ENCODE peak calls at places on chromosomes 12 and 14, in five cellular contexts. U, Q, L, S and F are unnamed samples.

GRCh38 chr12:27517961-27518668 is 5.9 kb upstream of the PPFIBP1 start:
- DNase-seq in U (no peak), Q (no peak), L (peak), S (no peak), F (no peak)

GRCh38 chr12:53560386-53560785 is 53.1 kb upstream of the NPFF start:
- DNase-seq in U (no peak), Q (no peak), L (no peak), S (no peak), F (no peak)

GRCh38 chr12:95323204-95323603 is 105.6 kb downstream of the VEZT start:
- DNase-seq in U (no peak), Q (no peak), L (no peak), S (no peak), F (no peak)

GRCh38 chr14:102810523-102810922 is 33.3 kb downstream of the TRAF3 start:
- DNase-seq in U (no peak), Q (no peak), L (peak), S (no peak), F (no peak)

GRCh38 chr14:61877050-61877390 is 114.8 kb downstream of the SNAPC1 start:
- DNase-seq in U (no peak), Q (no peak), L (no peak), S (no peak), F (no peak)

GRCh38 chr14:95507701-95508103 is 8.7 kb downstream of the SYNE3 start:
- DNase-seq in U (no peak), Q (no peak), L (no peak), S (no peak), F (no peak)

GRCh38 chr12:98416845-98417244 is 98.5 kb upstream of the TMPO start:
- DNase-seq in U (no peak), Q (no peak), L (peak), S (no peak), F (no peak)

GRCh38 chr14:104866451-104867370 is 1.6 kb downstream of the CEP170B start:
- DNase-seq in U (no peak), Q (no peak), L (no peak), S (no peak), F (no peak)

GRCh38 chr12:49341777-49342065 is 4.7 kb upstream of the C1QL4 start:
- DNase-seq in U (no peak), Q (no peak), L (no peak), S (no peak), F (no peak)

GRCh38 chr12:26746315-26746714 is 86.7 kb downstream of the ITPR2 start:
- DNase-seq in U (no peak), Q (no peak), L (no peak), S (no peak), F (no peak)

GRCh38 chr12:51345681-51346080 is 798 bp downstream of the CELA1 start:
- DNase-seq in U (no peak), Q (no peak), L (no peak), S (no peak), F (no peak)

GRCh38 chr12:107594995-107595394 is 90.6 kb upstream of the PWP1 start:
- DNase-seq in U (no peak), Q (no peak), L (no peak), S (no peak), F (no peak)

GRCh38 chr12:30794591-30795409 is 40.0 kb upstream of the CAPRIN2 start:
- DNase-seq in U (no peak), Q (no peak), L (no peak), S (no peak), F (no peak)

GRCh38 chr12:112607427-112607826 is 184.1 kb upstream of the RPH3A start:
- DNase-seq in U (no peak), Q (no peak), L (no peak), S (no peak), F (no peak)